ENCODE peak calls at places on chromosome X, in eight cellular contexts. One of them, this sample, is unnamed.
A peak's percentile ranks its signal among the peaks of the same experiment; 100 is the strongest.

GRCh38 chrX:57528670-57529255 is 63.0 kb upstream of the ZXDB start:
- DNase-seq in fibroblast of pulmonary artery: peak; percentile 1
- DNase-seq in GM18507: no peak
- DNase-seq in GM23338: peak; percentile 50
- DNase-seq in activated T-helper 1 cell treated with Interleukin-2 at 50 U/mL for 16 hours: no peak
- DNase-seq in naive thymus-derived CD8-positive, alpha-beta T cell: peak; percentile 51
- DNase-seq in GM03348: peak; percentile 2
- DNase-seq in lower lobe of right lung: no peak
- DNase-seq in this sample: no peak

GRCh38 chrX:143058096-143058495 is 32.4 kb downstream of the SPANXN4 start:
- DNase-seq in fibroblast of pulmonary artery: no peak
- DNase-seq in GM18507: no peak
- DNase-seq in GM23338: peak; percentile 2
- DNase-seq in activated T-helper 1 cell treated with Interleukin-2 at 50 U/mL for 16 hours: no peak
- DNase-seq in naive thymus-derived CD8-positive, alpha-beta T cell: no peak
- DNase-seq in GM03348: no peak
- DNase-seq in lower lobe of right lung: no peak
- DNase-seq in this sample: no peak

GRCh38 chrX:43809463-43809862 is 72.8 kb downstream of the MAOB start:
- DNase-seq in fibroblast of pulmonary artery: peak; percentile 83
- DNase-seq in GM18507: no peak
- DNase-seq in GM23338: no peak
- DNase-seq in activated T-helper 1 cell treated with Interleukin-2 at 50 U/mL for 16 hours: no peak
- DNase-seq in naive thymus-derived CD8-positive, alpha-beta T cell: no peak
- DNase-seq in GM03348: peak; percentile 8
- DNase-seq in lower lobe of right lung: no peak
- DNase-seq in this sample: no peak

GRCh38 chrX:74906427-74906826 is 18.8 kb downstream of the NEXMIF start:
- DNase-seq in fibroblast of pulmonary artery: no peak
- DNase-seq in GM18507: no peak
- DNase-seq in GM23338: no peak
- DNase-seq in activated T-helper 1 cell treated with Interleukin-2 at 50 U/mL for 16 hours: no peak
- DNase-seq in naive thymus-derived CD8-positive, alpha-beta T cell: no peak
- DNase-seq in GM03348: no peak
- DNase-seq in lower lobe of right lung: no peak
- DNase-seq in this sample: no peak

GRCh38 chrX:1430451-1430850 is 22.3 kb downstream of the ASMTL start:
- DNase-seq in fibroblast of pulmonary artery: no peak
- DNase-seq in GM18507: no peak
- DNase-seq in GM23338: no peak
- DNase-seq in activated T-helper 1 cell treated with Interleukin-2 at 50 U/mL for 16 hours: no peak
- DNase-seq in naive thymus-derived CD8-positive, alpha-beta T cell: no peak
- DNase-seq in GM03348: no peak
- DNase-seq in lower lobe of right lung: no peak
- DNase-seq in this sample: no peak

GRCh38 chrX:32572644-32573043 is 638.7 kb downstream of the DMD start:
- DNase-seq in fibroblast of pulmonary artery: no peak
- DNase-seq in GM18507: no peak
- DNase-seq in GM23338: no peak
- DNase-seq in activated T-helper 1 cell treated with Interleukin-2 at 50 U/mL for 16 hours: no peak
- DNase-seq in naive thymus-derived CD8-positive, alpha-beta T cell: no peak
- DNase-seq in GM03348: no peak
- DNase-seq in lower lobe of right lung: no peak
- DNase-seq in this sample: no peak

GRCh38 chrX:57678686-57679428 is 1.2 kb downstream of the NLRP2B start:
- DNase-seq in fibroblast of pulmonary artery: no peak
- DNase-seq in GM18507: no peak
- DNase-seq in GM23338: no peak
- DNase-seq in activated T-helper 1 cell treated with Interleukin-2 at 50 U/mL for 16 hours: no peak
- DNase-seq in naive thymus-derived CD8-positive, alpha-beta T cell: no peak
- DNase-seq in GM03348: no peak
- DNase-seq in lower lobe of right lung: no peak
- DNase-seq in this sample: no peak

GRCh38 chrX:14027511-14028019 is 2.1 kb downstream of the GEMIN8 start:
- DNase-seq in fibroblast of pulmonary artery: peak; percentile 58
- DNase-seq in GM18507: no peak
- DNase-seq in GM23338: no peak
- DNase-seq in activated T-helper 1 cell treated with Interleukin-2 at 50 U/mL for 16 hours: no peak
- DNase-seq in naive thymus-derived CD8-positive, alpha-beta T cell: no peak
- DNase-seq in GM03348: no peak
- DNase-seq in lower lobe of right lung: no peak
- DNase-seq in this sample: no peak

GRCh38 chrX:13681595-13681994 is 7.3 kb upstream of the RAB9A start:
- DNase-seq in fibroblast of pulmonary artery: no peak
- DNase-seq in GM18507: no peak
- DNase-seq in GM23338: no peak
- DNase-seq in activated T-helper 1 cell treated with Interleukin-2 at 50 U/mL for 16 hours: no peak
- DNase-seq in naive thymus-derived CD8-positive, alpha-beta T cell: no peak
- DNase-seq in GM03348: no peak
- DNase-seq in lower lobe of right lung: no peak
- DNase-seq in this sample: no peak

GRCh38 chrX:40262641-40263560 is 165.1 kb upstream of the BCOR start:
- DNase-seq in fibroblast of pulmonary artery: peak; percentile 68
- DNase-seq in GM18507: no peak
- DNase-seq in GM23338: no peak
- DNase-seq in activated T-helper 1 cell treated with Interleukin-2 at 50 U/mL for 16 hours: no peak
- DNase-seq in naive thymus-derived CD8-positive, alpha-beta T cell: no peak
- DNase-seq in GM03348: peak; percentile 83
- DNase-seq in lower lobe of right lung: no peak
- DNase-seq in this sample: no peak

GRCh38 chrX:110825972-110826371 is 30.4 kb upstream of the CHRDL1 start:
- DNase-seq in fibroblast of pulmonary artery: no peak
- DNase-seq in GM18507: no peak
- DNase-seq in GM23338: peak; percentile 13
- DNase-seq in activated T-helper 1 cell treated with Interleukin-2 at 50 U/mL for 16 hours: no peak
- DNase-seq in naive thymus-derived CD8-positive, alpha-beta T cell: no peak
- DNase-seq in GM03348: no peak
- DNase-seq in lower lobe of right lung: no peak
- DNase-seq in this sample: no peak

This sample was measured in CD4-positive, alpha-beta T cell.